ENCODE peak calls at places on chromosome 11, in six cellular contexts. P is sciatic nerve; I is EL; K is HuH-7; W is activated gamma-delta T cell; Y is stimulated activated CD8-positive, alpha-beta memory T cell treated with anti-CD3 and anti-CD28 coated beads, Interleukin-4, amount 100 ng/mL, for 1 hour. C is an unnamed sample.
A peak's percentile ranks its signal among the peaks of the same experiment; 100 is the strongest.

GRCh38 chr11:85697747-85698146 is 11.8 kb upstream of the CCDC89 start:
- DNase-seq in P (no peak), I (no peak), K (no peak), W (no peak), Y (no peak), C (no peak)

GRCh38 chr11:133968300-133968699 is 11.5 kb upstream of the IGSF9B start:
- DNase-seq in P (no peak), I (no peak), K (no peak), W (no peak), Y (no peak), C (no peak)

GRCh38 chr11:8719260-8720190 is 36.9 kb downstream of the RPL27A start:
- DNase-seq in P (no peak), I (peak; percentile 99), K (no peak), W (no peak), Y (no peak), C (peak; percentile 87)

GRCh38 chr11:35856259-35856658 is 87.6 kb upstream of the LDLRAD3 start:
- DNase-seq in P (no peak), I (no peak), K (no peak), W (no peak), Y (no peak), C (no peak)

GRCh38 chr11:77407613-77408012 is 66.3 kb downstream of the PAK1 start:
- DNase-seq in P (no peak), I (peak; percentile 89), K (no peak), W (no peak), Y (no peak), C (peak; percentile 79)

GRCh38 chr11:40514124-40514523 is 945.3 kb downstream of the LRRC4C start:
- DNase-seq in P (no peak), I (peak; percentile 1), K (no peak), W (no peak), Y (no peak), C (no peak)

GRCh38 chr11:68043349-68044144 is 4.7 kb downstream of the TCIRG1 start:
- DNase-seq in P (no peak), I (peak; percentile 93), K (no peak), W (no peak), Y (no peak), C (no peak)

GRCh38 chr11:108027057-108027456 is 18.4 kb downstream of the CUL5 start:
- DNase-seq in P (no peak), I (no peak), K (no peak), W (no peak), Y (no peak), C (no peak)

GRCh38 chr11:12848413-12848812 is 160.7 kb upstream of the RASSF10 start:
- DNase-seq in P (no peak), I (no peak), K (no peak), W (no peak), Y (no peak), C (no peak)

GRCh38 chr11:72598901-72599300 is 75.3 kb downstream of the PDE2A start:
- DNase-seq in P (no peak), I (peak; percentile 38), K (peak; percentile 57), W (no peak), Y (no peak), C (peak; percentile 72)